ENCODE peak calls at places on chromosomes 11 and 22, in eight cellular contexts. H, A, S, D, L, T, R and O are unnamed samples.

GRCh38 chr11:12808519-12808918 is 134.3 kb downstream of the TEAD1 start:
- DNase-seq in H (peak; percentile 70), A (no peak), S (no peak), D (no peak), L (no peak), T (no peak), R (no peak), O (no peak)

GRCh38 chr22:42387631-42388030 is 44.6 kb downstream of the NFAM1 start:
- DNase-seq in H (no peak), A (no peak), S (no peak), D (no peak), L (no peak), T (no peak), R (no peak), O (no peak)

GRCh38 chr11:35141538-35141937 is 2.6 kb downstream of the CD44 start:
- DNase-seq in H (no peak), A (no peak), S (peak; percentile 78), D (no peak), L (peak; percentile 32), T (no peak), R (peak; percentile 83), O (peak; percentile 37)

GRCh38 chr22:19962909-19963806 is 21.5 kb upstream of the TXNRD2 start:
- DNase-seq in H (peak; percentile 96), A (peak; percentile 86), S (peak; percentile 94), D (no peak), L (no peak), T (no peak), R (peak; percentile 87), O (peak; percentile 53)

GRCh38 chr11:43937434-43938411 is 4.7 kb upstream of the C11orf96 start:
- DNase-seq in H (peak; percentile 69), A (peak; percentile 27), S (no peak), D (no peak), L (no peak), T (no peak), R (no peak), O (no peak)

GRCh38 chr11:95231881-95232605 is 1.0 kb upstream of the SESN3 start:
- DNase-seq in H (peak; percentile 57), A (no peak), S (peak; percentile 72), D (peak; percentile 83), L (peak; percentile 52), T (peak; percentile 66), R (peak; percentile 78), O (peak; percentile 88)

GRCh38 chr11:116678887-116679286 is 93.9 kb downstream of the BUD13 start:
- DNase-seq in H (no peak), A (no peak), S (no peak), D (no peak), L (no peak), T (no peak), R (no peak), O (no peak)

GRCh38 chr11:62542750-62543567 is 3.6 kb downstream of the AHNAK start:
- DNase-seq in H (peak; percentile 78), A (peak; percentile 54), S (peak; percentile 92), D (peak; percentile 75), L (peak; percentile 73), T (peak; percentile 65), R (peak; percentile 83), O (peak; percentile 96)

GRCh38 chr22:23970816-23971482 is 3.3 kb downstream of the DDT start:
- DNase-seq in H (no peak), A (no peak), S (no peak), D (no peak), L (no peak), T (no peak), R (no peak), O (no peak)

GRCh38 chr22:37827056-37827455 is 3.9 kb downstream of the GALR3 start:
- DNase-seq in H (no peak), A (no peak), S (no peak), D (peak; percentile 78), L (no peak), T (no peak), R (no peak), O (peak; percentile 83)

GRCh38 chr11:7385532-7385931 is 99.8 kb upstream of the OLFML1 start:
- DNase-seq in H (no peak), A (no peak), S (no peak), D (no peak), L (no peak), T (no peak), R (no peak), O (no peak)

GRCh38 chr11:133202816-133203215 is 329.5 kb downstream of the OPCML start:
- DNase-seq in H (no peak), A (no peak), S (no peak), D (no peak), L (no peak), T (no peak), R (no peak), O (no peak)

GRCh38 chr11:69486056-69486772 is 4.8 kb downstream of the LINC01488 start:
- DNase-seq in H (no peak), A (no peak), S (peak; percentile 19), D (no peak), L (no peak), T (no peak), R (no peak), O (peak; percentile 47)

GRCh38 chr11:17772704-17773600 is 38.4 kb downstream of the KCNC1 start:
- DNase-seq in H (no peak), A (no peak), S (no peak), D (no peak), L (no peak), T (no peak), R (no peak), O (no peak)

DNA sequence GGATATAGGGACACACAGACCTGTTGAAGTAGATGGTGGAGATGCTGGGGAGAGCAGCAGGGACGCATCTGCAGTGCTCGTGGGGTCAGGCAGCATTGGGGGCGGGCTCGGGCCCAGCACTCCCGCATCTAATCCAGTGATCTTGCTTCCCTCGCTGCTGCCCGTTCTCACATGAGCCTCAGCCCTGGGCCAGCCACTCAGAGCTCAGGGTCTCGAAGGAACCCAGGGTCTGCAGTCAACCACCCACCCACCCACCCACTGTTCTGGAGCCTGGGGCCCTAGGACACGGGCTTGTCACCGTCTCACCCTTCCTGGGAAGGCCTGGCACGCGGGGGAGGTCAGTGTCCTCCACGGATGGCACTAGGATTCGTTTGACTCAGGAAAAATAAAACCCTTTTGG is 406.0 kb downstream of the TBC1D22A start:
- DNase-seq in H (no peak), A (no peak), S (peak; percentile 9), D (peak; percentile 4), L (peak; percentile 5), T (no peak), R (no peak), O (no peak)
- H3K4me1 ChIP-seq in H (no peaks in the 10 kb centered on the region), A (no peaks in the 10 kb centered on the region), S (no peaks in the 10 kb centered on the region), D (no peaks in the 10 kb centered on the region), L (no peaks in the 10 kb centered on the region), T (no peaks in the 10 kb centered on the region), R (no peaks in the 10 kb centered on the region), O (no peaks in the 10 kb centered on the region)

DNA sequence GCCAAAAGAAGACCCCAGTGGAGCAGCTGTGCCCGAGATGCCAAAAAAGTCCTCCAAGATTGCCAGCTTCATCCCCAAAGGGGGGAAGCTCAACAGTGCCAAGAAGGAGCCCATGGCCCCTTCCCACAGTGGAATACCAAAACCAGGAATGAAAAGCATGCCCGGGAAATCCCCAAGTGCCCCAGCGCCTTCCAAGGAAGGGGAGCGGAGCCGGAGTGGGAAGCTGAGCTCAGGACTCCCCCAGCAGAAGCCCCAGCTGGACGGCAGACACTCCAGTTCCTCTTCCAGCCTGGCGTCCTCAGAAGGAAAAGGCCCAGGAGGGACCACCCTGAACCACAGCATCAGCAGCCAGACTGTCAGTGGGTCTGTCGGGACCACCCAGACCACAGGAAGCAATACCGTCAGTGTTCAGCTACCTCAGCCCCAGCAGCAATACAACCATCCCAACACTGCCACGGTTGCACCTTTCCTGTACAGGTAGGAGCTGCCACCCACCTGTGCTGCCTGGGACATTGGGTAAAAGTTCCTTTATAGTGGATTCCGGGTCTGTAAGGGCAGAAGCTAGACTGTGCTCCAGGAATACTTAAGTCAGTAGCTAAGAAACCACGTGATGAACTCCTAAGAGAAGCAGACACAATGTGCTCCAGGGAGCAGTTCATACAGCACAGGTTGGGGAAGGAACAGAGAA is 221.3 kb downstream of the NAV2 start:
- DNase-seq in H (no peak), A (no peak), S (no peak), D (no peak), L (no peak), T (no peak), R (no peak), O (no peak)
- H3K4me3 ChIP-seq in H (no peak overlapping the region), A (no peak overlapping the region), S (no peak overlapping the region), D (no peak overlapping the region), L (no peak overlapping the region), T (no peak overlapping the region), R (no peak overlapping the region), O (no peak overlapping the region)

GRCh38 chr11:134474942-134475341 is 62.9 kb upstream of the B3GAT1 start:
- DNase-seq in H (no peak), A (no peak), S (no peak), D (no peak), L (no peak), T (no peak), R (no peak), O (no peak)

GRCh38 chr11:134476435-134477021 is 64.5 kb upstream of the B3GAT1 start:
- DNase-seq in H (no peak), A (no peak), S (no peak), D (no peak), L (no peak), T (no peak), R (no peak), O (no peak)

GRCh38 chr11:134477486-134477885 is 65.4 kb upstream of the B3GAT1 start:
- DNase-seq in H (no peak), A (no peak), S (no peak), D (no peak), L (no peak), T (no peak), R (no peak), O (no peak)

GRCh38 chr11:134474070-134474860 is 62.2 kb upstream of the B3GAT1 start:
- DNase-seq in H (no peak), A (no peak), S (no peak), D (no peak), L (no peak), T (no peak), R (no peak), O (no peak)

DNA sequence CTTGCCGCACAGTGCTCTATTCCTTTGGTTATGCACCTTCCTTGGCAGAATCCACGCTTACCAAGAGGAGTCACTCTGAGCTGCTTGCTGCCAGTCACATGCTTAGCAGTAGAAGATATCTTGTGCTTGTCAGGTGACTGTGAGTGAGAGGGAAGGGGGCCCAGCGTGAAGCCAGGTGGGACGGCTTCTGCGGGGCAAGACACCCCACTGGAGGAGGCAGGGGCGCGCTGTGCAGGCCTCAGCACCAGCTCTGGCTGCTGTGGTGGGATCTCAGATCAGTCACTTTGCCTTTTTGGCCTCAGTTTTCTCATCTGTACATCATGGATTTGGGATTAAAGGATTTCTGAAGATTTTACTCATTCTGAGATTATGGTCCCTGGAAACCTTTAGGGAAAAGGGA is 63.9 kb upstream of the B3GAT1 start:
- DNase-seq in H (no peak), A (no peak), S (no peak), D (no peak), L (no peak), T (no peak), R (no peak), O (no peak)
- H3K9me3 ChIP-seq in H (peaks cover 25% of the 10 kb centered on the region), A (no peaks in the 10 kb centered on the region), S (no peaks in the 10 kb centered on the region), D (no peaks in the 10 kb centered on the region), L (no peaks in the 10 kb centered on the region), T (no peaks in the 10 kb centered on the region), R (no peaks in the 10 kb centered on the region), O (no peaks in the 10 kb centered on the region)

DNA sequence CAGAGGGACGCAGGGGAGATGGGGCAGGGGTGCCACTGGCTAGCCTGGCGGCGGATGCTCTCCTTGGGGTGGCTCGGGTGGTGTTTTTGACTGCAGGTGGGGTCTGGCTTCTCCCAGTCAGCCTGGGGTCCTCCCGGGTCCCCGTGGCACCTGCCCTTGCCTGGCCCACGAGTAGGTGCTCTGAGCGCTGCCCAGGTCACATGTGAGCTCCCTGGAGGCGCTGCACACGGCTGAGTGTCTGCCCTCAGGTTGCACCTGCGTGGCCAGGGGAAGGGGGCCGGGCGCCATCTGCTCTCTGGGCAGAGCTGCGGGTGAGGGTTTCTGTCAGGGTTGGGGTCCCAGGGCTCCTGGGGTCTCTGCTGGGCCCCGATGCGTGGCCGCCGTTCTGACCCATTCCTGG is 5.2 kb downstream of the TSPAN4 start:
- DNase-seq in H (no peak), A (no peak), S (no peak), D (no peak), L (no peak), T (no peak), R (no peak), O (no peak)
- H3K4me1 ChIP-seq in H (peaks cover 47% of the 10 kb centered on the region), A (peaks cover 17% of the 10 kb centered on the region), S (peaks cover 33% of the 10 kb centered on the region), D (peaks cover 31% of the 10 kb centered on the region), L (peaks cover 40% of the 10 kb centered on the region), T (peaks cover 32% of the 10 kb centered on the region), R (peaks cover 35% of the 10 kb centered on the region), O (peaks cover 9% of the 10 kb centered on the region)